ENCODE peak calls at places on chromosome 2, in seven cellular contexts. A is CD4-positive, alpha-beta T cell; R is GM13977; T is tibial nerve; L is upper lobe of left lung; B is fibroblast of mammary gland; H is AG09319. W is an unnamed sample.
A peak's percentile ranks its signal among the peaks of the same experiment; 100 is the strongest.

GRCh38 chr2:124171472-124172063 is 146.5 kb downstream of the CNTNAP5 start:
- DNase-seq in T (no peak), L (no peak), H (no peak), R (no peak), B (no peak), A (no peak), W (no peak)

GRCh38 chr2:144358979-144359541 is 160.9 kb downstream of the ZEB2 start:
- DNase-seq in R (peak; percentile 64), H (no peak), A (no peak), T (no peak), B (peak; percentile 87), L (no peak), W (no peak)

GRCh38 chr2:113324684-113325160 is 46.0 kb upstream of the PAX8 start:
- DNase-seq in H (no peak), L (peak; percentile 40), B (peak; percentile 75), A (peak; percentile 48), T (peak; percentile 8), R (peak; percentile 79), W (peak; percentile 73)

GRCh38 chr2:240992572-240993291 is 5.7 kb upstream of the SNED1 start:
- DNase-seq in H (no peak), L (peak; percentile 18), B (no peak), R (no peak), A (no peak), T (no peak), W (no peak)

GRCh38 chr2:207847807-207848544 is 78.3 kb upstream of the FZD5 start:
- DNase-seq in L (peak; percentile 79), B (no peak), R (no peak), A (no peak), H (no peak), T (no peak), W (no peak)

GRCh38 chr2:71932780-71933466 is 214.7 kb downstream of the CYP26B1 start:
- DNase-seq in R (peak; percentile 5), A (no peak), T (no peak), L (no peak), B (no peak), H (no peak), W (peak; percentile 34)

GRCh38 chr2:10963155-10963554 is 51.4 kb downstream of the KCNF1 start:
- DNase-seq in B (peak; percentile 38), R (no peak), T (no peak), H (no peak), A (no peak), L (no peak), W (no peak)

GRCh38 chr2:157443090-157443489 is 799 bp downstream of the CYTIP start:
- DNase-seq in A (no peak), H (no peak), T (no peak), R (no peak), L (no peak), B (no peak), W (no peak)

GRCh38 chr2:174009488-174010223 is 44.5 kb upstream of the SP3 start:
- DNase-seq in L (no peak), A (no peak), T (no peak), H (no peak), B (peak; percentile 74), R (no peak), W (no peak)

GRCh38 chr2:42369551-42370229 is 8.7 kb upstream of the COX7A2L start:
- DNase-seq in R (no peak), B (no peak), T (no peak), H (no peak), L (no peak), A (no peak), W (no peak)

GRCh38 chr2:43443317-43443716 is 152.5 kb downstream of the THADA start:
- DNase-seq in H (no peak), B (no peak), R (no peak), A (no peak), L (no peak), T (no peak), W (no peak)

GRCh38 chr2:166173263-166173662 is 45.4 kb upstream of the SCN1A start:
- DNase-seq in L (no peak), B (no peak), A (no peak), T (no peak), H (no peak), R (no peak), W (no peak)

GRCh38 chr2:25673170-25674002 is at the start of gene DTNB:
- DNase-seq in H (no peak), L (peak; percentile 84), A (peak; percentile 84), T (peak; percentile 47), R (peak; percentile 94), B (peak; percentile 51), W (peak; percentile 78)

GRCh38 chr2:239894276-239894675 is 130.9 kb downstream of the NDUFA10 start:
- DNase-seq in B (no peak), L (no peak), R (no peak), T (no peak), A (no peak), H (no peak), W (no peak)

GRCh38 chr2:239891692-239892091 is 133.4 kb downstream of the NDUFA10 start:
- DNase-seq in T (no peak), B (no peak), R (no peak), L (no peak), H (no peak), A (no peak), W (no peak)

GRCh38 chr2:239893236-239893515 is 132.0 kb downstream of the NDUFA10 start:
- DNase-seq in T (no peak), L (no peak), R (no peak), A (no peak), B (no peak), H (no peak), W (no peak)

GRCh38 chr2:239890347-239890746 is 134.8 kb downstream of the NDUFA10 start:
- DNase-seq in A (no peak), B (no peak), L (no peak), R (no peak), T (no peak), H (no peak), W (peak; percentile 22)

GRCh38 chr2:239892480-239893235 is 132.5 kb downstream of the NDUFA10 start:
- DNase-seq in B (no peak), L (no peak), H (no peak), A (no peak), T (no peak), R (no peak), W (no peak)
- TF ChIP-seq CTCF in B (no peak), L (no peak), H (no peak), A (no peak), T (no peak), R (no peak), W (no peak)

GRCh38 chr2:176114930-176115625 is 1.5 kb upstream of the HOXD10 start:
- DNase-seq in A (no peak), B (no peak), H (no peak), R (no peak), T (no peak), L (no peak), W (no peak)

GRCh38 chr2:176117823-176118376 is 1.3 kb downstream of the HOXD10 start:
- DNase-seq in T (no peak), H (no peak), A (no peak), B (no peak), L (no peak), R (no peak), W (no peak)

GRCh38 chr2:176117162-176117822 is 714 bp downstream of the HOXD10 start:
- DNase-seq in T (no peak), H (no peak), A (no peak), B (no peak), L (no peak), R (no peak), W (no peak)

GRCh38 chr2:176114120-176114929 is 2.3 kb upstream of the HOXD10 start:
- DNase-seq in A (no peak), T (no peak), R (no peak), B (no peak), L (no peak), H (no peak), W (no peak)

GRCh38 chr2:176115883-176116813 is at the start of gene HOXD10:
- DNase-seq in B (peak; percentile 81), R (no peak), A (no peak), H (no peak), L (no peak), T (no peak), W (no peak)
- TF ChIP-seq CTCF in B (peak; percentile 40), R (no peak), A (no peak), H (no peak), L (no peak), T (peak; percentile 9), W (no peak)

GRCh38 chr2:120530781-120531180 is 184.8 kb downstream of the INHBB start:
- DNase-seq in A (no peak), B (no peak), L (no peak), T (no peak), R (no peak), H (no peak), W (no peak)

GRCh38 chr2:120534457-120534856 is 188.5 kb downstream of the INHBB start:
- DNase-seq in T (no peak), R (no peak), H (no peak), A (no peak), L (no peak), B (no peak), W (no peak)

GRCh38 chr2:120531365-120531764 is 185.4 kb downstream of the INHBB start:
- DNase-seq in L (no peak), A (no peak), T (no peak), R (no peak), H (no peak), B (peak; percentile 47), W (no peak)

GRCh38 chr2:120533625-120534024 is 187.7 kb downstream of the INHBB start:
- DNase-seq in T (no peak), R (no peak), A (no peak), B (no peak), L (no peak), H (no peak), W (no peak)

DNA sequence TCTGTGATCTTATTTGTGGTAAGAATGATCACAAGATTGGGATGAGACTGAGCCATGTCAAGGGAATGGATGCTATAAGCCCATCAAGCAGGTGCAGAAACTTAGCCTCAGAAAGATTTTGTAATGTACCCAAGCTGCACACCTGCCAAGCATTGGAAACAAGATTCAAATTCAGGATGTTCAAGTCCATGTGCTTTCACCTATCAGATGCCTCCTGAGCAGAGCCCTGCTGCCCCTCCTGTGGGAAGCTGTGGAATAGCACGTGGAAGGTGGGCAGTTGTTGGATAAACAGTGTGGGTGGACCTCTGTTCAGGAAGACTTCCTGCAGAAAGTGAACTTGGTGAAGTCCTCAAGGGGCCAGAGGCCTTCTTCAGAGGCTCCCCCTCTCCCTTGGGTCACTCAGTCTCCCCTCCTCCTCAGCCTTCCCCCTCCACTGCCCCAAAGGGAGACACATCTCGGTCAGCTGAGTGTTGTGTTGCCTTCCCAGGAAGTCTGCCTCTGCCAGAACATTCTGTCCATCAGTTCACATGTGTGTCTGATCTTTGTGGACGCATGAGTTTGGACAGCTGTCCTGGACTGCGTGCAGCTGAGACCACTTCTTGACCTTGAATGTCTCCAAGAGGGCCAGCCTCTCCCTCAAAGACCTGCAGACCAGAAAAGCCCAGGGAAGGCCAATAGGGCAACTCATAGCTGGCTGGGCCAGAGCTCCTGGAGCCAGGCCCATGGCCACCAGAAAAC is 186.1 kb downstream of the INHBB start:
- DNase-seq in A (no peak), R (no peak), H (no peak), B (peak; percentile 81), L (no peak), T (peak; percentile 68), W (no peak)
- TF ChIP-seq CTCF in A (no peak), R (no peak), H (no peak), B (no peak), L (no peak), T (no peak), W (no peak)

DNA sequence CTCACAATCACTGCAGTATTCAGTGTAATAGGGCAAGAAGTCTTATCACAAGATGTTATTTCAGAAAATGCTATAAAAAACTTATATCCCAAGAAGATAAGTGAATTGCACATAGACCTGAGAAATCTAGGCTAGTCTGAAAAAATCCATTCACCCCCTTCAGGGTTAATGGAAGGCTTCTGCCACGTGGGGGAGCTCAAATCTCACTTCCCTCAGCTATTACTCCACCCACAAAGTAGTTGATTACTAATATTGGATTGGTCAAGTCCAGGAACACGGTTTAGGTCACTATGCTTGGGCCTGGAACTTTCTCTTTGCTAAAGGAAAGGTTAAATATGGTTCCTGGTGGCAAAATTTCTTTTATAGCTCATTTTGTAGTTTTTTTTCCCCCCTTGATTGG is 51.2 kb upstream of the ADAM23 start:
- DNase-seq in T (no peak), A (no peak), R (peak; percentile 74), B (peak; percentile 63), L (no peak), H (no peak), W (no peak)
- TF ChIP-seq CTCF in T (no peak), A (peak; percentile 19), R (peak; percentile 68), B (peak; percentile 64), L (no peak), H (peak; percentile 33), W (no peak)

W was measured in mesothelial cell of epicardium.